ENCODE peak calls at places on chromosomes 11 and 22, in nine cellular contexts. B, F, A, S, V, X, I, U and J are unnamed samples.
A peak's percentile ranks its signal among the peaks of the same experiment; 100 is the strongest.

GRCh38 chr22:37972527-37972926 is 11.8 kb downstream of the SOX10 start:
- DNase-seq in I (no peak), V (no peak), B (no peak), F (no peak), X (no peak), S (no peak), U (no peak), A (no peak), J (no peak)

GRCh38 chr11:9787981-9788521 is 124.2 kb downstream of the SWAP70 start:
- DNase-seq in X (no peak), V (no peak), F (no peak), B (no peak), S (no peak), U (no peak), A (peak; percentile 74), I (peak; percentile 58), J (peak; percentile 59)

GRCh38 chr11:43903086-43903485 is 22.5 kb downstream of the ALKBH3 start:
- DNase-seq in V (no peak), B (no peak), X (no peak), A (no peak), F (no peak), S (no peak), U (no peak), I (no peak), J (no peak)

GRCh38 chr22:35971418-35972119 is 57.1 kb downstream of the RBFOX2 start:
- DNase-seq in F (no peak), S (no peak), V (no peak), B (peak; percentile 1), X (peak; percentile 53), U (no peak), A (no peak), I (no peak), J (peak; percentile 68)

GRCh38 chr22:19466126-19466716 is 12.8 kb downstream of the UFD1 start:
- DNase-seq in X (no peak), F (no peak), U (no peak), V (no peak), B (no peak), A (no peak), S (no peak), I (no peak), J (no peak)

GRCh38 chr11:69192282-69192681 is 36.5 kb downstream of the SMIM38 start:
- DNase-seq in U (no peak), F (no peak), I (no peak), S (no peak), B (no peak), V (no peak), A (no peak), X (no peak), J (no peak)

GRCh38 chr22:27632451-27633295 is 168.9 kb downstream of the MN1 start:
- DNase-seq in F (no peak), V (no peak), A (no peak), I (peak; percentile 83), U (no peak), X (no peak), B (no peak), S (no peak), J (no peak)

GRCh38 chr11:83025267-83025704 is 46.4 kb downstream of the RAB30 start:
- DNase-seq in S (peak; percentile 15), V (no peak), F (no peak), X (no peak), A (no peak), B (no peak), U (no peak), I (no peak), J (peak; percentile 33)

GRCh38 chr11:112697371-112697770 is 263.8 kb upstream of the NCAM1 start:
- DNase-seq in A (no peak), B (no peak), F (no peak), S (peak; percentile 26), X (no peak), V (peak; percentile 33), U (no peak), I (no peak), J (no peak)

GRCh38 chr11:17765381-17766359 is 31.1 kb downstream of the KCNC1 start:
- DNase-seq in S (no peak), A (peak; percentile 15), V (peak; percentile 76), I (no peak), U (no peak), B (no peak), F (no peak), X (peak; percentile 63), J (peak; percentile 16)

GRCh38 chr11:79226136-79226535 is 214.7 kb downstream of the TENM4 start:
- DNase-seq in S (no peak), U (no peak), I (no peak), A (no peak), B (no peak), X (no peak), F (no peak), V (no peak), J (no peak)

GRCh38 chr11:134978388-134979088 is 566.5 kb upstream of the B3GAT1 start:
- DNase-seq in A (no peak), F (no peak), U (no peak), V (no peak), B (no peak), X (peak; percentile 55), I (no peak), S (no peak), J (no peak)

GRCh38 chr11:111334495-111335123 is 36.3 kb downstream of the POU2AF3 start:
- DNase-seq in F (no peak), B (peak; percentile 56), I (no peak), S (no peak), V (no peak), X (no peak), U (no peak), A (no peak), J (no peak)

GRCh38 chr22:47195676-47196492 is 433.4 kb downstream of the TBC1D22A start:
- DNase-seq in B (no peak), V (no peak), I (no peak), S (no peak), U (no peak), F (no peak), X (no peak), A (peak; percentile 42), J (no peak)